ENCODE peak calls at places on chromosome 12, in eight cellular contexts. W is A549, A is lower leg skin, R is brain microvascular endothelial cell, B is lower lobe of right lung, C is heart left ventricle, H is cardiac muscle cell, P is AG04450. D is an unnamed sample.

GRCh38 chr12:122102331-122102730 is 23.8 kb downstream of the MLXIP start:
- DNase-seq in W (no peak), A (no peak), R (no peak), B (no peak), C (no peak), H (peak), P (no peak), D (no peak)

GRCh38 chr12:53205747-53206146 is 1.3 kb downstream of the ITGB7 start:
- DNase-seq in W (no peak), A (no peak), R (peak), B (no peak), C (no peak), H (peak), P (peak), D (no peak)

GRCh38 chr12:49674318-49674985 is 32.8 kb downstream of the FMNL3 start:
- DNase-seq in W (no peak), A (no peak), R (peak), B (no peak), C (no peak), H (peak), P (no peak), D (no peak)

GRCh38 chr12:130482448-130482847 is 144.8 kb downstream of the PIWIL1 start:
- DNase-seq in W (no peak), A (no peak), R (no peak), B (no peak), C (no peak), H (no peak), P (no peak), D (no peak)

GRCh38 chr12:131235871-131236271 is 282.2 kb downstream of the ADGRD1 start:
- DNase-seq in W (no peak), A (no peak), R (no peak), B (no peak), C (no peak), H (no peak), P (no peak), D (no peak)

GRCh38 chr12:129296636-129297035 is 443.4 kb downstream of the GLT1D1 start:
- DNase-seq in W (no peak), A (no peak), R (no peak), B (no peak), C (no peak), H (no peak), P (no peak), D (no peak)

GRCh38 chr12:86723326-86723725 is 467.1 kb upstream of the MGAT4C start:
- DNase-seq in W (no peak), A (no peak), R (no peak), B (no peak), C (no peak), H (peak), P (no peak), D (no peak)

GRCh38 chr12:116614194-116614885 is 55.2 kb downstream of the MAP1LC3B2 start:
- DNase-seq in W (no peak), A (no peak), R (no peak), B (no peak), C (no peak), H (no peak), P (no peak), D (no peak)

GRCh38 chr12:22406622-22407021 is 72.1 kb upstream of the ST8SIA1 start:
- DNase-seq in W (no peak), A (no peak), R (no peak), B (no peak), C (no peak), H (no peak), P (no peak), D (no peak)

GRCh38 chr12:47391566-47391965 is 311.8 kb upstream of the AMIGO2 start:
- DNase-seq in W (no peak), A (no peak), R (no peak), B (no peak), C (no peak), H (no peak), P (no peak), D (no peak)

GRCh38 chr12:3084742-3085141 is 7.6 kb downstream of the TSPAN9 start:
- DNase-seq in W (no peak), A (no peak), R (no peak), B (no peak), C (peak), H (no peak), P (no peak), D (no peak)

GRCh38 chr12:123142948-123143752 is 7.7 kb downstream of the PITPNM2 start:
- DNase-seq in W (no peak), A (peak), R (no peak), B (peak), C (no peak), H (no peak), P (no peak), D (peak)

GRCh38 chr12:55072093-55072492 is 52.3 kb downstream of the NEUROD4 start:
- DNase-seq in W (peak), A (no peak), R (no peak), B (peak), C (peak), H (peak), P (no peak), D (no peak)

GRCh38 chr12:16189849-16190248 is 87.6 kb downstream of the SLC15A5 start:
- DNase-seq in W (no peak), A (no peak), R (no peak), B (no peak), C (no peak), H (peak), P (no peak), D (no peak)

GRCh38 chr12:89418228-89418910 is 66.1 kb upstream of the DUSP6 start:
- DNase-seq in W (no peak), A (no peak), R (no peak), B (peak), C (no peak), H (no peak), P (no peak), D (no peak)

GRCh38 chr12:89424394-89424793 is 72.1 kb upstream of the DUSP6 start:
- DNase-seq in W (no peak), A (no peak), R (no peak), B (no peak), C (no peak), H (no peak), P (no peak), D (no peak)

GRCh38 chr12:89424846-89425245 is 72.5 kb upstream of the DUSP6 start:
- DNase-seq in W (no peak), A (no peak), R (no peak), B (no peak), C (no peak), H (no peak), P (no peak), D (no peak)

GRCh38 chr12:89417246-89417977 is 65.1 kb upstream of the DUSP6 start:
- DNase-seq in W (no peak), A (no peak), R (peak), B (no peak), C (no peak), H (peak), P (no peak), D (no peak)

GRCh38 chr12:89421093-89421835 is 69.0 kb upstream of the DUSP6 start:
- DNase-seq in W (no peak), A (no peak), R (no peak), B (no peak), C (no peak), H (no peak), P (no peak), D (no peak)
- TF ChIP-seq CTCF in W (no peak), A (no peak), R (peak), B (no peak), C (no peak), H (peak), P (no peak), D (peak)

GRCh38 chr12:7091171-7091570 is 1.1 kb downstream of the C1R start:
- DNase-seq in W (no peak), A (peak), R (no peak), B (no peak), C (no peak), H (no peak), P (no peak), D (no peak)
- H3K4me3 ChIP-seq in W (no peak), A (no peak), R (no peak), B (peak), C (peak), H (no peak), P (peak), D (no peak)

GRCh38 chr12:39354955-39355354 is 88.0 kb downstream of the KIF21A start:
- DNase-seq in W (no peak), A (no peak), R (no peak), B (no peak), C (no peak), H (no peak), P (no peak), D (peak)

GRCh38 chr12:39351153-39351552 is 91.8 kb downstream of the KIF21A start:
- DNase-seq in W (no peak), A (no peak), R (no peak), B (no peak), C (no peak), H (no peak), P (no peak), D (no peak)

GRCh38 chr12:39355841-39356240 is 87.1 kb downstream of the KIF21A start:
- DNase-seq in W (no peak), A (no peak), R (no peak), B (no peak), C (no peak), H (no peak), P (no peak), D (no peak)

GRCh38 chr12:39348941-39349626 is 93.8 kb downstream of the KIF21A start:
- DNase-seq in W (no peak), A (no peak), R (no peak), B (no peak), C (no peak), H (no peak), P (no peak), D (no peak)

GRCh38 chr12:39352470-39352869 is 90.5 kb downstream of the KIF21A start:
- DNase-seq in W (no peak), A (no peak), R (no peak), B (no peak), C (no peak), H (no peak), P (no peak), D (peak)
- TF ChIP-seq CTCF in W (no peak), A (no peak), R (no peak), B (no peak), C (no peak), H (no peak), P (no peak), D (no peak)

GRCh38 chr12:98354520-98354919 is 160.9 kb upstream of the TMPO start:
- DNase-seq in W (no peak), A (no peak), R (no peak), B (no peak), C (no peak), H (no peak), P (no peak), D (no peak)

GRCh38 chr12:98351089-98351488 is 164.3 kb upstream of the TMPO start:
- DNase-seq in W (no peak), A (no peak), R (no peak), B (no peak), C (no peak), H (no peak), P (no peak), D (no peak)

GRCh38 chr12:98355322-98355721 is 160.1 kb upstream of the TMPO start:
- DNase-seq in W (peak), A (no peak), R (peak), B (no peak), C (no peak), H (peak), P (no peak), D (peak)

GRCh38 chr12:98352835-98353234 is 162.6 kb upstream of the TMPO start:
- DNase-seq in W (peak), A (no peak), R (peak), B (no peak), C (no peak), H (peak), P (no peak), D (no peak)

DNA sequence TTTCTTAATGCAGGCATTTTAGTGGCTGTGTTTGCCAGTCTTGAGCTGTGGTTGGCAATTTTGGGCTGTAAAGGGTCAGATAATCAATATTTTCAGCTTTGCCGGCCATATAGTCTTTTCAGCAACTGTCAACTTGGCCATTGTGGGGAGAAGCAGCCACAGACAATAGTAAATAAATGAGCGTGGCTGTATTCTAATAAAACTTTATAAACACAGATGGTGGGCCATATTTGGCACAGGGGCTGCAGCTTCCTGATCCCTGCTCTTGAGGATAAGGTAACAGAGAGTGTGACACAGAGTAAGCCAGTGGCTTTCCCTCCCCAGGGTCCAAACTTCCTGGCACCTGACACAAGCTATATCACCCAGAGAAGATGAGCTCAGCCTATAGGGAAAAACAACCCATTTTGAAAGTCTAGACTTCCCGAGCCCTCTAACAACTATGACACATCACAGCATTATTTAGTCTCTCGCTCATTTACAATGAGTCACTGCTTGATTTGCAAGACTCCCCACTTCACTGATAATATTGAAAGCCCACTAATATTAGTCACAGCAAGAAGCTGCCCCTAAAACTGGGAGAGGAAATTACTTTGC is 163.1 kb upstream of the TMPO start:
- DNase-seq in W (peak), A (no peak), R (peak), B (no peak), C (no peak), H (peak), P (peak), D (peak)
- H3K4me3 ChIP-seq in W (peak), A (no peak), R (no peak), B (no peak), C (no peak), H (no peak), P (no peak), D (no peak)

GRCh38 chr12:110846615-110847566 is at the start of gene CCDC63:
- DNase-seq in W (peak), A (peak), R (peak), B (peak), C (peak), H (peak), P (no peak), D (no peak)
- TF ChIP-seq CTCF in W (peak), A (no peak), R (peak), B (peak), C (peak), H (peak), P (peak), D (peak)

GRCh38 chr12:133083345-133083744 is 2.6 kb downstream of the ZNF140 start:
- DNase-seq in W (no peak), A (no peak), R (no peak), B (no peak), C (no peak), H (no peak), P (no peak), D (no peak)
- H3K4me3 ChIP-seq in W (no peak), A (no peak), R (no peak), B (no peak), C (no peak), H (no peak), P (no peak), D (no peak)

GRCh38 chr12:41052441-41052840 is 135.7 kb upstream of the PDZRN4 start:
- DNase-seq in W (no peak), A (no peak), R (no peak), B (no peak), C (no peak), H (no peak), P (no peak), D (no peak)
- TF ChIP-seq CTCF in W (no peak), A (no peak), R (no peak), B (no peak), C (no peak), H (no peak), P (no peak), D (no peak)

GRCh38 chr12:89154743-89155530 is 197.4 kb downstream of the DUSP6 start:
- DNase-seq in W (no peak), A (peak), R (no peak), B (no peak), C (no peak), H (peak), P (no peak), D (no peak)

GRCh38 chr12:89153341-89153740 is 199.0 kb downstream of the DUSP6 start:
- DNase-seq in W (no peak), A (no peak), R (no peak), B (no peak), C (no peak), H (no peak), P (no peak), D (no peak)

GRCh38 chr12:89157413-89157812 is 194.9 kb downstream of the DUSP6 start:
- DNase-seq in W (no peak), A (no peak), R (no peak), B (no peak), C (no peak), H (no peak), P (no peak), D (no peak)

GRCh38 chr12:89156862-89157262 is 195.4 kb downstream of the DUSP6 start:
- DNase-seq in W (no peak), A (no peak), R (no peak), B (no peak), C (no peak), H (peak), P (no peak), D (no peak)

GRCh38 chr12:89156324-89156723 is 196.0 kb downstream of the DUSP6 start:
- DNase-seq in W (no peak), A (no peak), R (no peak), B (no peak), C (no peak), H (no peak), P (no peak), D (no peak)
- H3K4me3 ChIP-seq in W (no peak), A (no peak), R (no peak), B (no peak), C (no peak), H (no peak), P (no peak), D (no peak)

GRCh38 chr12:19507823-19508222 is 68.5 kb downstream of the AEBP2 start:
- DNase-seq in W (no peak), A (no peak), R (no peak), B (no peak), C (no peak), H (peak), P (no peak), D (no peak)
- TF ChIP-seq CTCF in W (peak), A (no peak), R (no peak), B (peak), C (peak), H (peak), P (peak), D (peak)